ENCODE peak calls at places on chromosomes 6 and 20, in seven cellular contexts. One of them, this sample, is unnamed.

GRCh38 chr6:26342106-26342999 is 22.6 kb upstream of the BTN3A2 start:
- DNase-seq in sigmoid colon: no peak
- DNase-seq in tibial nerve: no peak
- DNase-seq in gastrocnemius medialis: no peak
- DNase-seq in Peyer's patch: no peak
- DNase-seq in IMR-90: peak; percentile 55
- DNase-seq in ovary: no peak
- DNase-seq in this sample: no peak

GRCh38 chr6:127464881-127465459 is 5.8 kb upstream of the KIAA0408 start:
- DNase-seq in tibial nerve: peak; percentile 61
- DNase-seq in IMR-90: peak; percentile 78
- DNase-seq in ovary: peak; percentile 75
- DNase-seq in sigmoid colon: peak; percentile 88
- DNase-seq in Peyer's patch: peak; percentile 40
- DNase-seq in gastrocnemius medialis: peak; percentile 63
- DNase-seq in this sample: peak; percentile 86

GRCh38 chr6:44470746-44471145 is 83.2 kb downstream of the CDC5L start:
- DNase-seq in sigmoid colon: no peak
- DNase-seq in ovary: no peak
- DNase-seq in tibial nerve: no peak
- DNase-seq in Peyer's patch: no peak
- DNase-seq in IMR-90: no peak
- DNase-seq in gastrocnemius medialis: no peak
- DNase-seq in this sample: no peak

GRCh38 chr6:33160728-33161323 is 31.4 kb downstream of the COL11A2 start:
- DNase-seq in Peyer's patch: no peak
- DNase-seq in sigmoid colon: peak; percentile 90
- DNase-seq in ovary: no peak
- DNase-seq in gastrocnemius medialis: no peak
- DNase-seq in IMR-90: peak; percentile 84
- DNase-seq in tibial nerve: peak; percentile 33
- DNase-seq in this sample: no peak

GRCh38 chr6:6724319-6725119 is 136.0 kb downstream of the LY86 start:
- DNase-seq in IMR-90: peak; percentile 76
- DNase-seq in sigmoid colon: peak; percentile 82
- DNase-seq in Peyer's patch: peak; percentile 48
- DNase-seq in ovary: peak; percentile 85
- DNase-seq in tibial nerve: peak; percentile 84
- DNase-seq in gastrocnemius medialis: peak; percentile 69
- DNase-seq in this sample: peak; percentile 90

GRCh38 chr20:45685896-45686295 is 15.9 kb upstream of the WFDC11 start:
- DNase-seq in tibial nerve: no peak
- DNase-seq in ovary: no peak
- DNase-seq in gastrocnemius medialis: no peak
- DNase-seq in Peyer's patch: no peak
- DNase-seq in sigmoid colon: no peak
- DNase-seq in IMR-90: no peak
- DNase-seq in this sample: no peak

GRCh38 chr6:29752451-29753308 is 29.4 kb downstream of the HLA-F start:
- DNase-seq in IMR-90: peak; percentile 84
- DNase-seq in gastrocnemius medialis: peak; percentile 81
- DNase-seq in sigmoid colon: peak; percentile 96
- DNase-seq in Peyer's patch: peak; percentile 90
- DNase-seq in ovary: peak; percentile 86
- DNase-seq in tibial nerve: peak; percentile 90
- DNase-seq in this sample: peak; percentile 93

GRCh38 chr6:86537311-86537861 is 399.9 kb upstream of the HTR1E start:
- DNase-seq in sigmoid colon: no peak
- DNase-seq in tibial nerve: no peak
- DNase-seq in Peyer's patch: no peak
- DNase-seq in IMR-90: no peak
- DNase-seq in gastrocnemius medialis: no peak
- DNase-seq in ovary: no peak
- DNase-seq in this sample: no peak

GRCh38 chr6:43076093-43076927 is at the start of gene PTK7:
- DNase-seq in gastrocnemius medialis: no peak
- DNase-seq in Peyer's patch: no peak
- DNase-seq in sigmoid colon: no peak
- DNase-seq in tibial nerve: no peak
- DNase-seq in ovary: peak; percentile 85
- DNase-seq in IMR-90: peak; percentile 54
- DNase-seq in this sample: no peak

GRCh38 chr6:168619560-168620314 is 178.8 kb downstream of the SMOC2 start:
- DNase-seq in sigmoid colon: peak; percentile 27
- DNase-seq in gastrocnemius medialis: no peak
- DNase-seq in Peyer's patch: no peak
- DNase-seq in tibial nerve: no peak
- DNase-seq in ovary: no peak
- DNase-seq in IMR-90: no peak
- DNase-seq in this sample: no peak

GRCh38 chr20:33993800-33994623 is at the start of gene RALY:
- DNase-seq in ovary: peak; percentile 81
- DNase-seq in Peyer's patch: peak; percentile 81
- DNase-seq in sigmoid colon: peak; percentile 91
- DNase-seq in IMR-90: peak; percentile 72
- DNase-seq in tibial nerve: peak; percentile 67
- DNase-seq in gastrocnemius medialis: peak; percentile 74
- DNase-seq in this sample: peak; percentile 83

GRCh38 chr20:33994624-33994913 is 858 bp downstream of the RALY start:
- DNase-seq in IMR-90: no peak
- DNase-seq in ovary: no peak
- DNase-seq in gastrocnemius medialis: no peak
- DNase-seq in sigmoid colon: no peak
- DNase-seq in tibial nerve: no peak
- DNase-seq in Peyer's patch: no peak
- DNase-seq in this sample: no peak

GRCh38 chr20:33992145-33992922 is 1.4 kb upstream of the RALY start:
- DNase-seq in gastrocnemius medialis: no peak
- DNase-seq in IMR-90: peak; percentile 54
- DNase-seq in sigmoid colon: no peak
- DNase-seq in tibial nerve: no peak
- DNase-seq in Peyer's patch: no peak
- DNase-seq in ovary: no peak
- DNase-seq in this sample: no peak

GRCh38 chr20:33991498-33991897 is 2.2 kb upstream of the RALY start:
- DNase-seq in IMR-90: no peak
- DNase-seq in sigmoid colon: no peak
- DNase-seq in gastrocnemius medialis: no peak
- DNase-seq in ovary: no peak
- DNase-seq in tibial nerve: no peak
- DNase-seq in Peyer's patch: no peak
- DNase-seq in this sample: no peak

DNA sequence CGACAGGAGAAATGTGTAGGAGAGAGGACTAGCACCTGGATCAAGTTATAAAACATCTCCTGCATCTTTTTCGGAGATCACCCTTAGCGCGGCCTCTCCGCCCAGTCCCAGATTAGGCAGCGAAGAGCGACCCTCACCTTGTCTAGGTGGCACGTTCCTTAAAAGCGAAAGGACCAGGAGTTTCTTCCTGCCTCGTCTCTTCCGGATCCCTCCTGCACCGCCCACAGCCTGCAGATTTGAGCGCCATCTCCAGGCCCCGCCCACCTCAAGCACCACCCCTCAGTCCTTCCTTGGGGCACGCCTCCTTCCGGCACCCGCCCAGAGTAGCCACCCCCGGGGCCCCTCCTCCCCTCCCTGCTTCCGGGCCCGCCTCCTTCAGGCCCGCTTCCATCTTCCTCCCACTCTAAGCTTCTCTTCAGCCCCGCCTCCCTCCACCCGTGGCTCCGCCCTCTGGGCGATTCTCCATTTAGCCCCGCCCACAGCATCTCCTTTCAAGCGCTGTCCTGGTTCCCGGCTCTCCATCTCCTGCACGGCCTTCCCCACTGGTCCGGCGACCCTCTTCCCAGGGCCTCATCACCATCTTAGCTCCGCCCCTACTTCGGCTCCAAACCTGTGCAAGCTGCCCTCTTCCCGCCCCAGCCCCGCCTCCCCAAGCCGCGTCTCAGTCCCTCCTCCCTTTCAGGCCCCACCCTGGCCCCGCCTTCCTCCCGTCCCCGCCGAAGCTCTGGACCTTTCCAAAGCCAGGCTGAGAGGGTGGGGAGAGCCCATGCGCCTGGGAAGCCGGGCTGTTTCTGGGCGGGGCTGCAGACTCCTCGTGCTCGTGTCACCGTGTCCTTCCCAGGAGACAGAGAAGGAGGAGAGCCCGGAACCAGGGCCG is 550 bp upstream of the RALY start:
- DNase-seq in IMR-90: peak; percentile 99
- DNase-seq in gastrocnemius medialis: peak; percentile 99
- DNase-seq in tibial nerve: peak; percentile 99
- DNase-seq in sigmoid colon: peak; percentile 100
- DNase-seq in Peyer's patch: peak; percentile 99
- DNase-seq in ovary: peak; percentile 100
- DNase-seq in this sample: peak; percentile 100
- TF ChIP-seq POLR2A in IMR-90: peak; percentile 88
- TF ChIP-seq POLR2A in gastrocnemius medialis: peak; percentile 61
- TF ChIP-seq POLR2A in tibial nerve: no peak
- TF ChIP-seq POLR2A in sigmoid colon: peak; percentile 61
- TF ChIP-seq POLR2A in Peyer's patch: peak; percentile 63
- TF ChIP-seq POLR2A in ovary: peak; percentile 49
- TF ChIP-seq POLR2A in this sample: peak; percentile 86

GRCh38 chr20:14189794-14190402 is 147.5 kb downstream of the FLRT3 start:
- DNase-seq in gastrocnemius medialis: no peak
- DNase-seq in sigmoid colon: no peak
- DNase-seq in ovary: no peak
- DNase-seq in tibial nerve: no peak
- DNase-seq in IMR-90: peak; percentile 62
- DNase-seq in Peyer's patch: no peak
- DNase-seq in this sample: no peak
- TF ChIP-seq CTCF in gastrocnemius medialis: no peak
- TF ChIP-seq CTCF in sigmoid colon: peak; percentile 15
- TF ChIP-seq CTCF in ovary: no peak
- TF ChIP-seq CTCF in tibial nerve: no peak
- TF ChIP-seq CTCF in IMR-90: peak; percentile 60
- TF ChIP-seq CTCF in Peyer's patch: peak; percentile 49
- TF ChIP-seq CTCF in this sample: peak; percentile 10

DNA sequence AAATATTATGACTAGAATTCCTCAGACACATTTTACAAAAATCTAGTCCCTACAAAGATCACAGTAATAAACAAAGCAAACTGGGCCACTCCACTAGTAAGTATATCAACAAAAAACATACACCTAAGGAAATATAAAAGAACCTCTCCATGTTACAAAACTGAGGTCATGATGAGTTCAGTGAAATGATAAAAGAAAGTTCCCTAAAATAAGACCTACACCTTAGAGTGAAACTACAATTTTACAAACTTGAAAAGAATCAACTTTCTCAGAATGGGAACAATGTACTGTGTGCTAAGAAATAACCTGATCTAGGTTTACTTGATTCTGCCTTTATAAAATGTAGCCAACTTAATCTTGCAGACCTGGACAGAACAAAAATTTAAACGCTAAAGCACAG is 2.0 kb downstream of the RALGAPA2 start:
- DNase-seq in Peyer's patch: no peak
- DNase-seq in ovary: no peak
- DNase-seq in sigmoid colon: no peak
- DNase-seq in gastrocnemius medialis: no peak
- DNase-seq in tibial nerve: no peak
- DNase-seq in IMR-90: no peak
- DNase-seq in this sample: no peak
- H3K4me3 ChIP-seq in Peyer's patch: peak overlapping the region; percentile 95
- H3K4me3 ChIP-seq in ovary: no peak overlapping the region
- H3K4me3 ChIP-seq in sigmoid colon: no peak overlapping the region
- H3K4me3 ChIP-seq in gastrocnemius medialis: peak overlapping the region; percentile 67
- H3K4me3 ChIP-seq in tibial nerve: peak overlapping the region; percentile 99
- H3K4me3 ChIP-seq in IMR-90: no peak overlapping the region
- H3K4me3 ChIP-seq in this sample: peak overlapping the region; percentile 97

DNA sequence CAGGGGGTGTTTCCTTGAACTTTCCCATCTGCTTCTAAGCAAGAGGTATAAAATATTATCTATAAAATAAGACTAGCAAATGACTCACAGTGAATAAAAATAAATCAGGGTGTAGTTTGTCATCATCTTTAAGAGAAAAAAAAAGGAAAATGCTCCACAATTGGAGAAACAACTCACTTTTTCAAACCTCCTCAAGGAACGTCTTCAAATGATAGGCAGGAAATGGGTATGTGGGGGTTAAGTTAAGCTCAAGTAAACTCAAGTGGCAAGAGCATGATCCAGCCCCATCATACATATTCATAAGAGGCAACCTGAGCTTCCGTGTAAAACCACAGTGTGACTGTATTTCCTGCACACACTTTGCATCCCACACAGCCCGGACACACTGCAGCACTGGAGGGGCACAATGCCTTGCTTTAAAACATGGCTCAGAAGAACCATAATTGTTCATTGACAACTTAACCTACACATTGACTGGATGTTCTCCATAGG is 58.5 kb upstream of the CEP85L start:
- DNase-seq in gastrocnemius medialis: no peak
- DNase-seq in tibial nerve: no peak
- DNase-seq in Peyer's patch: peak; percentile 84
- DNase-seq in IMR-90: peak; percentile 86
- DNase-seq in sigmoid colon: no peak
- DNase-seq in ovary: no peak
- DNase-seq in this sample: peak; percentile 57
- TF ChIP-seq POLR2A in gastrocnemius medialis: no peak
- TF ChIP-seq POLR2A in tibial nerve: no peak
- TF ChIP-seq POLR2A in Peyer's patch: no peak
- TF ChIP-seq POLR2A in IMR-90: no peak
- TF ChIP-seq POLR2A in sigmoid colon: no peak
- TF ChIP-seq POLR2A in ovary: no peak
- TF ChIP-seq POLR2A in this sample: no peak

GRCh38 chr6:31829633-31830492 is 2.3 kb downstream of the HSPA1B start:
- DNase-seq in IMR-90: peak; percentile 56
- DNase-seq in sigmoid colon: no peak
- DNase-seq in ovary: peak; percentile 57
- DNase-seq in tibial nerve: no peak
- DNase-seq in Peyer's patch: no peak
- DNase-seq in gastrocnemius medialis: peak; percentile 64
- DNase-seq in this sample: no peak
- TF ChIP-seq CTCF in IMR-90: peak; percentile 63
- TF ChIP-seq CTCF in sigmoid colon: no peak
- TF ChIP-seq CTCF in ovary: no peak
- TF ChIP-seq CTCF in tibial nerve: peak; percentile 51
- TF ChIP-seq CTCF in Peyer's patch: peak; percentile 46
- TF ChIP-seq CTCF in gastrocnemius medialis: peak; percentile 43
- TF ChIP-seq CTCF in this sample: peak; percentile 71